ENCODE peak calls at places on chromosome 13, in nine cellular contexts. B is ecto neural progenitor cell; X is chondrocyte; V is fibroblast of pulmonary artery; P is gastrocnemius medialis; O is HFFc6; N is activated CD4-positive, alpha-beta T cell treated with anti-CD3 and anti-CD28 coated beads for 4 hours; J is SHP77; D is GM12878. Z is an unnamed sample.

GRCh38 chr13:31945202-31945978 is 86.2 kb upstream of the FRY start:
- DNase-seq in B (peak; percentile 53), X (no peak), V (peak; percentile 78), P (peak; percentile 59), O (peak; percentile 65), N (no peak), J (peak; percentile 84), D (no peak), Z (no peak)

GRCh38 chr13:48578516-48579166 is 45.8 kb upstream of the RCBTB2 start:
- DNase-seq in B (no peak), X (no peak), V (no peak), P (no peak), O (no peak), N (no peak), J (no peak), D (no peak), Z (no peak)

GRCh38 chr13:113486698-113487097 is 3.8 kb downstream of the DCUN1D2 start:
- DNase-seq in B (no peak), X (no peak), V (no peak), P (no peak), O (no peak), N (no peak), J (no peak), D (no peak), Z (no peak)

GRCh38 chr13:41835871-41836270 is 125.0 kb downstream of the VWA8 start:
- DNase-seq in B (no peak), X (no peak), V (no peak), P (no peak), O (peak; percentile 53), N (no peak), J (no peak), D (no peak), Z (no peak)

GRCh38 chr13:46687810-46688209 is 109.2 kb downstream of the ESD start:
- DNase-seq in B (no peak), X (no peak), V (peak; percentile 56), P (no peak), O (peak; percentile 19), N (no peak), J (no peak), D (no peak), Z (peak; percentile 52)

GRCh38 chr13:113305208-113305607 is 8.2 kb downstream of the LAMP1 start:
- DNase-seq in B (no peak), X (no peak), V (no peak), P (no peak), O (peak; percentile 55), N (no peak), J (no peak), D (no peak), Z (no peak)

GRCh38 chr13:47875206-47875605 is 125.9 kb downstream of the SUCLA2 start:
- DNase-seq in B (no peak), X (no peak), V (no peak), P (no peak), O (no peak), N (no peak), J (no peak), D (no peak), Z (no peak)

GRCh38 chr13:21657538-21657937 is 13.3 kb upstream of the FGF9 start:
- DNase-seq in B (no peak), X (no peak), V (no peak), P (no peak), O (peak; percentile 66), N (no peak), J (no peak), D (no peak), Z (no peak)

GRCh38 chr13:66926200-66926850 is 303.8 kb downstream of the PCDH9 start:
- DNase-seq in B (no peak), X (no peak), V (no peak), P (no peak), O (no peak), N (no peak), J (peak; percentile 22), D (no peak), Z (no peak)

GRCh38 chr13:95880346-95880745 is 172.9 kb downstream of the UGGT2 start:
- DNase-seq in B (no peak), X (no peak), V (peak; percentile 22), P (no peak), O (no peak), N (no peak), J (no peak), D (no peak), Z (no peak)

GRCh38 chr13:98541701-98542203 is 35.2 kb downstream of the STK24 start:
- DNase-seq in B (no peak), X (no peak), V (no peak), P (no peak), O (peak; percentile 40), N (no peak), J (no peak), D (no peak), Z (no peak)

GRCh38 chr13:77351326-77351725 is 24.4 kb upstream of the MYCBP2 start:
- DNase-seq in B (no peak), X (no peak), V (no peak), P (no peak), O (no peak), N (no peak), J (no peak), D (no peak), Z (no peak)

GRCh38 chr13:110415669-110416068 is 108.6 kb downstream of the COL4A2 start:
- DNase-seq in B (no peak), X (no peak), V (no peak), P (peak; percentile 61), O (no peak), N (no peak), J (peak; percentile 8), D (no peak), Z (no peak)

GRCh38 chr13:104567114-104567513 is 1500.9 kb upstream of the SLC10A2 start:
- DNase-seq in B (no peak), X (no peak), V (no peak), P (no peak), O (no peak), N (no peak), J (no peak), D (no peak), Z (no peak)

GRCh38 chr13:49053215-49053614 is 77.5 kb downstream of the FNDC3A start:
- DNase-seq in B (no peak), X (no peak), V (no peak), P (no peak), O (no peak), N (no peak), J (no peak), D (no peak), Z (no peak)

GRCh38 chr13:101202590-101202989 is 213.7 kb downstream of the NALCN start:
- DNase-seq in B (no peak), X (no peak), V (no peak), P (no peak), O (no peak), N (no peak), J (no peak), D (no peak), Z (no peak)

GRCh38 chr13:98447881-98448641 is 128.8 kb downstream of the STK24 start:
- DNase-seq in B (peak; percentile 78), X (no peak), V (no peak), P (no peak), O (no peak), N (no peak), J (peak; percentile 58), D (no peak), Z (no peak)

GRCh38 chr13:27022571-27023311 is 148.9 kb downstream of the USP12 start:
- DNase-seq in B (no peak), X (no peak), V (no peak), P (no peak), O (peak; percentile 16), N (no peak), J (peak; percentile 72), D (no peak), Z (no peak)

GRCh38 chr13:106471957-106472543 is 63.4 kb downstream of the EFNB2 start:
- DNase-seq in B (peak; percentile 69), X (no peak), V (peak; percentile 80), P (no peak), O (peak; percentile 85), N (no peak), J (no peak), D (no peak), Z (no peak)

GRCh38 chr13:98775844-98776598 is 23.5 kb upstream of the SLC15A1 start:
- DNase-seq in B (no peak), X (no peak), V (peak; percentile 10), P (no peak), O (peak; percentile 85), N (no peak), J (no peak), D (no peak), Z (no peak)

GRCh38 chr13:62129000-62129551 is 713.4 kb upstream of the PCDH20 start:
- DNase-seq in B (no peak), X (no peak), V (no peak), P (no peak), O (no peak), N (no peak), J (no peak), D (no peak), Z (no peak)

GRCh38 chr13:76723551-76724232 is 162.5 kb downstream of the KCTD12 start:
- DNase-seq in B (no peak), X (no peak), V (peak; percentile 94), P (no peak), O (peak; percentile 86), N (no peak), J (no peak), D (no peak), Z (no peak)

GRCh38 chr13:79525051-79525450 is 44.1 kb downstream of the NDFIP2 start:
- DNase-seq in B (no peak), X (no peak), V (no peak), P (no peak), O (no peak), N (no peak), J (no peak), D (no peak), Z (no peak)

GRCh38 chr13:75357576-75358295 is 124.2 kb downstream of the TBC1D4 start:
- DNase-seq in B (no peak), X (no peak), V (peak; percentile 76), P (no peak), O (peak; percentile 42), N (peak; percentile 59), J (peak; percentile 38), D (no peak), Z (no peak)

GRCh38 chr13:113411216-113412023 is 41.9 kb downstream of the ADPRHL1 start:
- DNase-seq in B (no peak), X (peak; percentile 56), V (peak; percentile 70), P (peak; percentile 94), O (peak; percentile 98), N (no peak), J (no peak), D (no peak), Z (no peak)

GRCh38 chr13:33260168-33261098 is 25.1 kb downstream of the STARD13 start:
- DNase-seq in B (no peak), X (no peak), V (peak; percentile 71), P (no peak), O (no peak), N (no peak), J (peak; percentile 39), D (no peak), Z (no peak)

GRCh38 chr13:82713681-82714405 is 1168.4 kb downstream of the SLITRK1 start:
- DNase-seq in B (no peak), X (no peak), V (peak; percentile 14), P (no peak), O (peak; percentile 52), N (no peak), J (no peak), D (no peak), Z (no peak)

GRCh38 chr13:88281846-88282245 is 610.7 kb downstream of the SLITRK5 start:
- DNase-seq in B (no peak), X (no peak), V (no peak), P (no peak), O (no peak), N (no peak), J (no peak), D (no peak), Z (no peak)

Z was measured in NCI-H1048.